ENCODE peak calls at places on chromosomes 2 and 18, in six cellular contexts. One of them, this sample, is unnamed.

GRCh38 chr2:1664698-1665097 is 79.6 kb downstream of the PXDN start:
- DNase-seq in B cell: no peak
- DNase-seq in effector memory CD8-positive, alpha-beta T cell: no peak
- DNase-seq in brain microvascular endothelial cell: no peak
- DNase-seq in tibial artery: no peak
- DNase-seq in NCI-H1092 treated with DMSO at 0.1 percent for 48 hours: no peak
- DNase-seq in this sample: no peak

GRCh38 chr2:197498937-197499593 is 575 bp downstream of the HSPD1 start:
- DNase-seq in B cell: peak; percentile 45
- DNase-seq in effector memory CD8-positive, alpha-beta T cell: peak; percentile 39
- DNase-seq in brain microvascular endothelial cell: peak; percentile 46
- DNase-seq in tibial artery: peak; percentile 77
- DNase-seq in NCI-H1092 treated with DMSO at 0.1 percent for 48 hours: peak; percentile 28
- DNase-seq in this sample: peak; percentile 69

GRCh38 chr2:96117701-96118588 is 1.6 kb upstream of the ADRA2B start:
- DNase-seq in B cell: no peak
- DNase-seq in effector memory CD8-positive, alpha-beta T cell: no peak
- DNase-seq in brain microvascular endothelial cell: no peak
- DNase-seq in tibial artery: no peak
- DNase-seq in NCI-H1092 treated with DMSO at 0.1 percent for 48 hours: no peak
- DNase-seq in this sample: no peak

GRCh38 chr18:61892683-61893303 is at the start of gene RNF152:
- DNase-seq in B cell: peak; percentile 46
- DNase-seq in effector memory CD8-positive, alpha-beta T cell: peak; percentile 2
- DNase-seq in brain microvascular endothelial cell: no peak
- DNase-seq in tibial artery: peak; percentile 79
- DNase-seq in NCI-H1092 treated with DMSO at 0.1 percent for 48 hours: peak; percentile 75
- DNase-seq in this sample: peak; percentile 51

GRCh38 chr2:158505448-158505934 is 48.7 kb downstream of the PKP4 start:
- DNase-seq in B cell: no peak
- DNase-seq in effector memory CD8-positive, alpha-beta T cell: no peak
- DNase-seq in brain microvascular endothelial cell: no peak
- DNase-seq in tibial artery: no peak
- DNase-seq in NCI-H1092 treated with DMSO at 0.1 percent for 48 hours: no peak
- DNase-seq in this sample: no peak

GRCh38 chr2:1835581-1836201 is 91.4 kb upstream of the PXDN start:
- DNase-seq in B cell: no peak
- DNase-seq in effector memory CD8-positive, alpha-beta T cell: no peak
- DNase-seq in brain microvascular endothelial cell: no peak
- DNase-seq in tibial artery: peak; percentile 77
- DNase-seq in NCI-H1092 treated with DMSO at 0.1 percent for 48 hours: no peak
- DNase-seq in this sample: peak; percentile 79

GRCh38 chr2:28558918-28559317 is 63.1 kb downstream of the PLB1 start:
- DNase-seq in B cell: no peak
- DNase-seq in effector memory CD8-positive, alpha-beta T cell: no peak
- DNase-seq in brain microvascular endothelial cell: no peak
- DNase-seq in tibial artery: no peak
- DNase-seq in NCI-H1092 treated with DMSO at 0.1 percent for 48 hours: peak; percentile 2
- DNase-seq in this sample: no peak

GRCh38 chr2:141766225-141766624 is 364.6 kb downstream of the LRP1B start:
- DNase-seq in B cell: no peak
- DNase-seq in effector memory CD8-positive, alpha-beta T cell: no peak
- DNase-seq in brain microvascular endothelial cell: no peak
- DNase-seq in tibial artery: no peak
- DNase-seq in NCI-H1092 treated with DMSO at 0.1 percent for 48 hours: peak; percentile 19
- DNase-seq in this sample: no peak

GRCh38 chr2:127196998-127197397 is 23.1 kb downstream of the CYP27C1 start:
- DNase-seq in B cell: no peak
- DNase-seq in effector memory CD8-positive, alpha-beta T cell: no peak
- DNase-seq in brain microvascular endothelial cell: no peak
- DNase-seq in tibial artery: no peak
- DNase-seq in NCI-H1092 treated with DMSO at 0.1 percent for 48 hours: no peak
- DNase-seq in this sample: no peak

GRCh38 chr18:71799016-71799673 is 745.0 kb downstream of the CBLN2 start:
- DNase-seq in B cell: no peak
- DNase-seq in effector memory CD8-positive, alpha-beta T cell: no peak
- DNase-seq in brain microvascular endothelial cell: no peak
- DNase-seq in tibial artery: no peak
- DNase-seq in NCI-H1092 treated with DMSO at 0.1 percent for 48 hours: no peak
- DNase-seq in this sample: no peak

GRCh38 chr2:234804704-234805103 is 147.1 kb upstream of the SH3BP4 start:
- DNase-seq in B cell: no peak
- DNase-seq in effector memory CD8-positive, alpha-beta T cell: no peak
- DNase-seq in brain microvascular endothelial cell: no peak
- DNase-seq in tibial artery: no peak
- DNase-seq in NCI-H1092 treated with DMSO at 0.1 percent for 48 hours: no peak
- DNase-seq in this sample: no peak

GRCh38 chr2:125572660-125573059 is 1083.3 kb upstream of the GYPC start:
- DNase-seq in B cell: no peak
- DNase-seq in effector memory CD8-positive, alpha-beta T cell: no peak
- DNase-seq in brain microvascular endothelial cell: no peak
- DNase-seq in tibial artery: no peak
- DNase-seq in NCI-H1092 treated with DMSO at 0.1 percent for 48 hours: no peak
- DNase-seq in this sample: no peak

GRCh38 chr18:12238861-12239260 is 15.3 kb upstream of the CIDEA start:
- DNase-seq in B cell: no peak
- DNase-seq in effector memory CD8-positive, alpha-beta T cell: no peak
- DNase-seq in brain microvascular endothelial cell: peak; percentile 37
- DNase-seq in tibial artery: no peak
- DNase-seq in NCI-H1092 treated with DMSO at 0.1 percent for 48 hours: no peak
- DNase-seq in this sample: no peak

GRCh38 chr2:238988105-238988504 is 140.2 kb downstream of the TWIST2 start:
- DNase-seq in B cell: no peak
- DNase-seq in effector memory CD8-positive, alpha-beta T cell: no peak
- DNase-seq in brain microvascular endothelial cell: no peak
- DNase-seq in tibial artery: peak; percentile 38
- DNase-seq in NCI-H1092 treated with DMSO at 0.1 percent for 48 hours: no peak
- DNase-seq in this sample: no peak

GRCh38 chr18:76369791-76370555 is 125.1 kb downstream of the ZNF516 start:
- DNase-seq in B cell: no peak
- DNase-seq in effector memory CD8-positive, alpha-beta T cell: no peak
- DNase-seq in brain microvascular endothelial cell: no peak
- DNase-seq in tibial artery: peak; percentile 37
- DNase-seq in NCI-H1092 treated with DMSO at 0.1 percent for 48 hours: no peak
- DNase-seq in this sample: no peak